ENCODE peak calls at places on chromosome 13, in nine cellular contexts. D is IMR-90; Y is right lobe of liver; L is CD8-positive, alpha-beta memory T cell; A is ovary; J is SJSA1; O is fibroblast of mammary gland; S is foreskin fibroblast; W is astrocyte of the spinal cord. Q is an unnamed sample.
A peak's percentile ranks its signal among the peaks of the same experiment; 100 is the strongest.

GRCh38 chr13:33015791-33016323 is 366 bp upstream of the KL start:
- DNase-seq in J (no peak), Y (peak; percentile 53), S (no peak), W (no peak), O (no peak), A (no peak), D (no peak), L (no peak), Q (no peak)

GRCh38 chr13:70353096-70353495 is 244.8 kb upstream of the KLHL1 start:
- DNase-seq in O (no peak), D (no peak), A (no peak), W (no peak), Y (no peak), J (no peak), S (no peak), L (no peak), Q (no peak)

GRCh38 chr13:20968745-20969144 is 66.2 kb upstream of the XPO4 start:
- DNase-seq in L (no peak), S (no peak), O (no peak), A (no peak), W (no peak), J (no peak), Y (no peak), D (no peak), Q (no peak)

GRCh38 chr13:34512811-34513210 is 429.3 kb upstream of the NBEA start:
- DNase-seq in A (no peak), W (no peak), L (no peak), Y (no peak), S (no peak), D (no peak), O (no peak), J (no peak), Q (no peak)

GRCh38 chr13:68046900-68047299 is 816.8 kb upstream of the PCDH9 start:
- DNase-seq in J (no peak), W (no peak), S (no peak), A (no peak), O (no peak), Y (no peak), L (no peak), D (no peak), Q (no peak)

GRCh38 chr13:26540319-26540718 is 17.2 kb upstream of the WASF3 start:
- DNase-seq in D (no peak), W (no peak), O (no peak), Y (no peak), A (no peak), L (no peak), J (no peak), S (peak; percentile 8), Q (no peak)

GRCh38 chr13:28655566-28655965 is 3.4 kb upstream of the POMP start:
- DNase-seq in L (no peak), D (peak; percentile 80), S (peak; percentile 83), Y (no peak), J (no peak), A (no peak), W (peak; percentile 18), O (peak; percentile 62), Q (no peak)

GRCh38 chr13:27261376-27261775 is 9.3 kb upstream of the RASL11A start:
- DNase-seq in J (no peak), D (no peak), W (no peak), Y (no peak), L (no peak), S (peak; percentile 52), A (no peak), O (no peak), Q (no peak)

DNA sequence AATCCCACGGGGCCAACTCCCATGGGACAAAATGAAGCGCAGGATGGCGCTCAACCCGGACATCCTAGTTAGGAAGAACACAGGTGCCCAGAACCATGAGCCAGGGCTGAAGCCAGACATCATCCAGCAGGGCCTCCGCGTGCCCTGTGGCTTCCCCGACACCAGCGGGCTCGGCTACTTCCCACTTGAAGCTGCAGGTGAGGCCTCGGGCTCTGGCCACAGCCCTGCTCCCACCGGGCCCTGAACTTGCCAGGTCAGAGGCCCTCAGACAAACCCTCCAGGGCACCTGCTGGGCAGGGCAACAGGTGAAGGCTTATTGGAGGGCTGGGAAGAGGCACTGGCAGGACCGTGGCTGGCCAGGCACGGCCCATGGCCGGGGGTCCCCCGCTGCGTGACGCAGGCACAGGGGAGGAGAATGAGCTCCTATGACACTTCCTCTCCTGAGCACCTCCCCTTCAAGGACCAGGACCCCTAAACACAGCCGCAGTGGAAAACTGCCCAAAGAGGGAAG is 117.7 kb downstream of the STK24 start:
- DNase-seq in Y (no peak), D (no peak), S (no peak), O (no peak), W (no peak), J (no peak), A (no peak), L (no peak), Q (no peak)
- H3K4me3 ChIP-seq in Y (no peak overlapping the region), D (no peak overlapping the region), S (no peak overlapping the region), O (no peak overlapping the region), W (no peak overlapping the region), J (no peak overlapping the region), A (no peak overlapping the region), L (no peak overlapping the region), Q (no peak overlapping the region)

GRCh38 chr13:23609414-23610186 is 39.4 kb downstream of the TNFRSF19 start:
- DNase-seq in J (no peak), Y (no peak), W (peak; percentile 86), A (peak; percentile 32), O (peak; percentile 70), D (peak; percentile 77), L (no peak), S (peak; percentile 90), Q (peak; percentile 44)

GRCh38 chr13:23610966-23611486 is 40.8 kb downstream of the TNFRSF19 start:
- DNase-seq in J (no peak), D (peak; percentile 53), W (peak; percentile 75), A (no peak), O (peak; percentile 52), Y (no peak), L (no peak), S (peak; percentile 49), Q (no peak)

GRCh38 chr13:23610187-23610576 is 40.0 kb downstream of the TNFRSF19 start:
- DNase-seq in O (peak; percentile 45), Y (no peak), A (no peak), D (peak; percentile 35), S (peak; percentile 43), L (no peak), J (no peak), W (peak; percentile 62), Q (no peak)

GRCh38 chr13:23608704-23609413 is 38.6 kb downstream of the TNFRSF19 start:
- DNase-seq in O (peak; percentile 32), Y (peak; percentile 57), A (peak; percentile 38), S (peak; percentile 87), W (peak; percentile 48), J (no peak), L (no peak), D (peak; percentile 42), Q (no peak)

DNA sequence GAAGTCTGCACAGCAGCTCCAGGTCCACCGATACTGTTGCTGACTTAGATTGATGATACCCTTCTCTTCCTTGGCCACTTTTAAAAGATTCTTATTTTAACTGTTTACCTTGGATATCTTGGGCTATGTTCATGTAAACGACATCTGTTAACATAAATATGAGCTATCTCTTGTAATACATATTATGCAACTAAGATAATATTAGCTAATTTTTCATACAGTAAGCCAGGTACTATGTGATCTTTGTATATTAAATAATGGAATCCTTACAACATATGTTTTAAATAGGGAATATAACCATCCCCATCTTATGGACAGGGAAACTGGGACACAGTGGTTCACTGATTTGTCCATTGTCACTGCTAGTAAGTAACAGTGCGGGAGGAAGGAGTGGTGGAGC is 37.9 kb downstream of the TNFRSF19 start:
- DNase-seq in D (no peak), O (no peak), Y (no peak), A (no peak), L (no peak), J (no peak), W (no peak), S (no peak), Q (no peak)
- H3K4me3 ChIP-seq in D (no peak overlapping the region), O (no peak overlapping the region), Y (no peak overlapping the region), A (no peak overlapping the region), L (no peak overlapping the region), J (no peak overlapping the region), W (no peak overlapping the region), S (no peak overlapping the region), Q (no peak overlapping the region)

GRCh38 chr13:79485451-79485850 is 4.5 kb downstream of the NDFIP2 start:
- DNase-seq in J (no peak), L (no peak), W (no peak), Y (no peak), O (no peak), S (no peak), A (no peak), D (no peak), Q (no peak)

GRCh38 chr13:79481685-79482052 is 714 bp downstream of the NDFIP2 start:
- DNase-seq in D (no peak), L (peak; percentile 35), O (peak; percentile 9), A (no peak), S (no peak), Y (no peak), W (no peak), J (no peak), Q (no peak)

GRCh38 chr13:79482271-79482970 is 1.5 kb downstream of the NDFIP2 start:
- DNase-seq in S (peak; percentile 25), D (peak; percentile 35), L (no peak), Y (no peak), W (peak; percentile 24), A (no peak), O (no peak), J (no peak), Q (no peak)

GRCh38 chr13:79485014-79485441 is 4.1 kb downstream of the NDFIP2 start:
- DNase-seq in S (peak; percentile 89), Y (no peak), D (peak; percentile 83), A (no peak), W (peak; percentile 86), O (peak; percentile 81), J (peak; percentile 62), L (no peak), Q (peak; percentile 86)

DNA sequence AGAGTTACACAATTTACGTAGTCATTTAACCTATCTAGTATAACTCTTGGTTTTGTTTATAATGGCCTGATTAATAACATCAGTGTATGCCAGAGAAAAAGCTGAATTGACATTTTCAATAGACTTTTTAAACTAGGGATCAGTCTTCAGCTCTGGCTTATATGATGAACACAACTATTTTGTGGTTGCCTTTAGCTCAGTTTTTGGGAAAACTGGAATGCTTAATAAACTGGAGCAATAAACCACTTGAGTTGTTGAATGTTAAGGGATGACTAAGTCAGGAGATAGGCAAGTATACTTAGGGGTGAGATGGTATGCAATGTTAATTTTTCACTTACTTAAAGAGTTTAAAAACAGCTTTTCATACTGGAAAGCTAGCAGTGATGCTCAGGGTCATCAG is 2.3 kb downstream of the NDFIP2 start:
- DNase-seq in S (peak; percentile 63), J (peak; percentile 58), D (peak; percentile 78), L (no peak), W (peak; percentile 76), Y (no peak), A (no peak), O (peak; percentile 32), Q (peak; percentile 56)
- H3K4me3 ChIP-seq in S (peak overlapping the region; percentile 92), J (peak overlapping the region; percentile 70), D (no peak overlapping the region), L (no peak overlapping the region), W (no peak overlapping the region), Y (no peak overlapping the region), A (no peak overlapping the region), O (no peak overlapping the region), Q (no peak overlapping the region)

GRCh38 chr13:76994281-76994680 is 2.4 kb downstream of the CLN5 start:
- DNase-seq in L (no peak), O (no peak), J (no peak), A (no peak), S (peak; percentile 34), W (no peak), D (no peak), Y (no peak), Q (no peak)

GRCh38 chr13:76991796-76992547 is at the start of gene CLN5:
- DNase-seq in L (peak; percentile 96), J (peak; percentile 72), A (peak; percentile 93), S (peak; percentile 97), D (peak; percentile 90), Y (peak; percentile 97), O (peak; percentile 85), W (peak; percentile 93), Q (peak; percentile 69)

GRCh38 chr13:76992548-76993001 is 694 bp downstream of the CLN5 start:
- DNase-seq in W (peak; percentile 20), S (peak; percentile 47), A (peak; percentile 39), O (peak; percentile 26), Y (peak; percentile 64), L (no peak), D (peak; percentile 23), J (no peak), Q (no peak)

GRCh38 chr13:76993021-76993420 is 1.1 kb downstream of the CLN5 start:
- DNase-seq in D (peak; percentile 28), S (peak; percentile 57), W (peak; percentile 21), L (no peak), A (no peak), Y (no peak), J (no peak), O (peak; percentile 58), Q (no peak)

GRCh38 chr13:76993473-76993872 is 1.6 kb downstream of the CLN5 start:
- DNase-seq in O (no peak), D (no peak), A (no peak), S (no peak), W (no peak), Y (no peak), L (no peak), J (no peak), Q (no peak)
- H3K4me3 ChIP-seq in O (no peak overlapping the region), D (no peak overlapping the region), A (no peak overlapping the region), S (peak overlapping the region; percentile 93), W (no peak overlapping the region), Y (no peak overlapping the region), L (peak overlapping the region; percentile 91), J (no peak overlapping the region), Q (no peak overlapping the region)

Q was measured in skeletal muscle cell.